ENCODE peak calls at places on chromosome 13, in ten cellular contexts. L is fibroblast of lung, Z is suprapubic skin, E is foreskin keratinocyte, A is pancreas, T is heart right ventricle, I is hepatocyte, J is cardiac muscle cell, S is substantia nigra, Y is Peyer's patch. X is an unnamed sample.

GRCh38 chr13:47672245-47672975 is 328.7 kb downstream of the SUCLA2 start:
- DNase-seq in L (peak), Z (no peak), E (no peak), A (no peak), T (no peak), I (no peak), J (no peak), S (no peak), Y (no peak), X (no peak)

GRCh38 chr13:63901630-63902029 is 2486.0 kb upstream of the PCDH20 start:
- DNase-seq in L (no peak), Z (no peak), E (no peak), A (no peak), T (no peak), I (no peak), J (no peak), S (no peak), Y (no peak), X (no peak)

GRCh38 chr13:25733696-25734435 is 317.9 kb downstream of the SHISA2 start:
- DNase-seq in L (no peak), Z (no peak), E (no peak), A (no peak), T (no peak), I (no peak), J (no peak), S (no peak), Y (no peak), X (no peak)

GRCh38 chr13:89457977-89458376 is 1786.8 kb downstream of the SLITRK5 start:
- DNase-seq in L (peak), Z (no peak), E (peak), A (no peak), T (no peak), I (peak), J (peak), S (no peak), Y (no peak), X (no peak)

GRCh38 chr13:46182491-46182877 is 507 bp upstream of the LCP1 start:
- DNase-seq in L (no peak), Z (no peak), E (no peak), A (no peak), T (no peak), I (no peak), J (no peak), S (no peak), Y (no peak), X (no peak)

GRCh38 chr13:23637813-23638212 is 67.6 kb downstream of the TNFRSF19 start:
- DNase-seq in L (no peak), Z (no peak), E (no peak), A (no peak), T (peak), I (no peak), J (no peak), S (no peak), Y (no peak), X (no peak)

GRCh38 chr13:35771898-35772297 is 295.4 kb upstream of the MAB21L1 start:
- DNase-seq in L (peak), Z (no peak), E (peak), A (no peak), T (no peak), I (no peak), J (no peak), S (no peak), Y (no peak), X (no peak)

GRCh38 chr13:32728327-32728726 is 142.1 kb downstream of the PDS5B start:
- DNase-seq in L (no peak), Z (no peak), E (no peak), A (no peak), T (no peak), I (no peak), J (no peak), S (no peak), Y (no peak), X (no peak)

GRCh38 chr13:40490086-40490723 is 176.2 kb downstream of the FOXO1 start:
- DNase-seq in L (no peak), Z (no peak), E (no peak), A (no peak), T (no peak), I (no peak), J (no peak), S (no peak), Y (peak), X (peak)

GRCh38 chr13:32917504-32917903 is 98.7 kb upstream of the KL start:
- DNase-seq in L (no peak), Z (no peak), E (no peak), A (no peak), T (no peak), I (no peak), J (no peak), S (no peak), Y (no peak), X (no peak)

GRCh38 chr13:21676611-21677021 is 5.7 kb downstream of the FGF9 start:
- DNase-seq in L (no peak), Z (no peak), E (no peak), A (peak), T (no peak), I (peak), J (peak), S (no peak), Y (peak), X (peak)

GRCh38 chr13:79648191-79648590 is 167.2 kb downstream of the NDFIP2 start:
- DNase-seq in L (no peak), Z (no peak), E (no peak), A (no peak), T (no peak), I (no peak), J (no peak), S (no peak), Y (no peak), X (no peak)

GRCh38 chr13:51618626-51619025 is 34.4 kb downstream of the WDFY2 start:
- DNase-seq in L (no peak), Z (no peak), E (peak), A (no peak), T (no peak), I (no peak), J (no peak), S (peak), Y (no peak), X (no peak)

GRCh38 chr13:27797228-27797624 is 4.9 kb downstream of the GSX1 start:
- DNase-seq in L (peak), Z (peak), E (peak), A (no peak), T (no peak), I (peak), J (peak), S (no peak), Y (no peak), X (no peak)

GRCh38 chr13:47539317-47539716 is 461.8 kb downstream of the SUCLA2 start:
- DNase-seq in L (peak), Z (no peak), E (no peak), A (no peak), T (no peak), I (no peak), J (no peak), S (no peak), Y (no peak), X (no peak)

GRCh38 chr13:24834902-24835510 is 71.0 kb downstream of the RNF17 start:
- DNase-seq in L (no peak), Z (no peak), E (no peak), A (no peak), T (no peak), I (peak), J (no peak), S (no peak), Y (no peak), X (no peak)

GRCh38 chr13:97125810-97126738 is 96.1 kb upstream of the MBNL2 start:
- DNase-seq in L (no peak), Z (peak), E (peak), A (no peak), T (no peak), I (peak), J (no peak), S (no peak), Y (no peak), X (peak)

GRCh38 chr13:93361703-93362102 is 135.1 kb downstream of the GPC6 start:
- DNase-seq in L (peak), Z (no peak), E (no peak), A (no peak), T (no peak), I (peak), J (no peak), S (no peak), Y (no peak), X (no peak)

GRCh38 chr13:22012676-22013075 is 341.8 kb downstream of the FGF9 start:
- DNase-seq in L (no peak), Z (no peak), E (no peak), A (no peak), T (no peak), I (no peak), J (no peak), S (no peak), Y (no peak), X (no peak)

GRCh38 chr13:35086667-35087066 is 144.6 kb downstream of the NBEA start:
- DNase-seq in L (no peak), Z (no peak), E (peak), A (no peak), T (no peak), I (no peak), J (no peak), S (no peak), Y (no peak), X (no peak)

GRCh38 chr13:26984337-26984736 is 187.3 kb downstream of the USP12 start:
- DNase-seq in L (no peak), Z (no peak), E (no peak), A (no peak), T (no peak), I (no peak), J (no peak), S (no peak), Y (no peak), X (no peak)

GRCh38 chr13:40572961-40573360 is 93.5 kb downstream of the FOXO1 start:
- DNase-seq in L (no peak), Z (no peak), E (no peak), A (no peak), T (no peak), I (no peak), J (no peak), S (no peak), Y (no peak), X (no peak)

GRCh38 chr13:74064805-74065204 is 69.4 kb downstream of the KLF12 start:
- DNase-seq in L (no peak), Z (no peak), E (peak), A (no peak), T (no peak), I (no peak), J (no peak), S (no peak), Y (no peak), X (no peak)

GRCh38 chr13:106348032-106348431 is 187.4 kb downstream of the EFNB2 start:
- DNase-seq in L (peak), Z (no peak), E (peak), A (no peak), T (no peak), I (peak), J (peak), S (no peak), Y (no peak), X (no peak)

GRCh38 chr13:62387642-62388041 is 972.0 kb upstream of the PCDH20 start:
- DNase-seq in L (peak), Z (no peak), E (peak), A (no peak), T (no peak), I (peak), J (no peak), S (no peak), Y (no peak), X (no peak)

GRCh38 chr13:60351326-60351725 is 45.7 kb upstream of the TDRD3 start:
- DNase-seq in L (peak), Z (no peak), E (no peak), A (no peak), T (no peak), I (peak), J (no peak), S (no peak), Y (no peak), X (no peak)

GRCh38 chr13:75326173-75327131 is 155.5 kb downstream of the TBC1D4 start:
- DNase-seq in L (peak), Z (no peak), E (peak), A (no peak), T (no peak), I (peak), J (no peak), S (no peak), Y (no peak), X (peak)

GRCh38 chr13:27172495-27172842 is 858 bp upstream of the USP12 start:
- DNase-seq in L (no peak), Z (no peak), E (no peak), A (no peak), T (no peak), I (no peak), J (no peak), S (no peak), Y (no peak), X (no peak)

GRCh38 chr13:71880753-71881541 is 13.9 kb upstream of the DACH1 start:
- DNase-seq in L (peak), Z (no peak), E (peak), A (no peak), T (no peak), I (no peak), J (no peak), S (no peak), Y (no peak), X (no peak)

GRCh38 chr13:42832341-42833153 is 51.2 kb downstream of the FAM216B start:
- DNase-seq in L (peak), Z (no peak), E (no peak), A (no peak), T (no peak), I (peak), J (no peak), S (no peak), Y (peak), X (peak)

GRCh38 chr13:96898855-96899254 is 95.4 kb downstream of the OXGR1 start:
- DNase-seq in L (no peak), Z (no peak), E (no peak), A (no peak), T (no peak), I (no peak), J (no peak), S (no peak), Y (no peak), X (no peak)

GRCh38 chr13:44854264-44855060 is 134.8 kb downstream of the NUFIP1 start:
- DNase-seq in L (no peak), Z (no peak), E (no peak), A (peak), T (peak), I (peak), J (peak), S (no peak), Y (peak), X (no peak)

GRCh38 chr13:93561553-93561952 is 334.9 kb downstream of the GPC6 start:
- DNase-seq in L (no peak), Z (no peak), E (no peak), A (no peak), T (no peak), I (no peak), J (no peak), S (no peak), Y (no peak), X (no peak)

GRCh38 chr13:62627226-62627625 is 1211.6 kb upstream of the PCDH20 start:
- DNase-seq in L (no peak), Z (no peak), E (no peak), A (no peak), T (no peak), I (no peak), J (no peak), S (no peak), Y (no peak), X (no peak)

GRCh38 chr13:27920677-27921420 is 1.0 kb downstream of the PDX1 start:
- DNase-seq in L (peak), Z (no peak), E (no peak), A (peak), T (no peak), I (no peak), J (peak), S (no peak), Y (no peak), X (no peak)

GRCh38 chr13:31008400-31009115 is 76.1 kb downstream of the TEX26 start:
- DNase-seq in L (no peak), Z (no peak), E (peak), A (no peak), T (no peak), I (no peak), J (no peak), S (no peak), Y (no peak), X (no peak)

GRCh38 chr13:23707674-23708073 is 137.5 kb downstream of the TNFRSF19 start:
- DNase-seq in L (peak), Z (no peak), E (peak), A (no peak), T (no peak), I (no peak), J (no peak), S (no peak), Y (no peak), X (no peak)

GRCh38 chr13:110309661-110310524 is 2.8 kb downstream of the COL4A2 start:
- DNase-seq in L (no peak), Z (no peak), E (no peak), A (no peak), T (no peak), I (no peak), J (no peak), S (no peak), Y (peak), X (no peak)
- H3K27ac ChIP-seq in L (peak), Z (no peak), E (no peak), A (no peak), T (peak), I (peak), J (no peak), S (no peak), Y (peak), X (no peak)

GRCh38 chr13:99392126-99392805 is 85.1 kb upstream of the GPR183 start:
- DNase-seq in L (no peak), Z (no peak), E (no peak), A (no peak), T (no peak), I (no peak), J (no peak), S (no peak), Y (no peak), X (no peak)

GRCh38 chr13:99395436-99395835 is 88.2 kb upstream of the GPR183 start:
- DNase-seq in L (no peak), Z (no peak), E (no peak), A (no peak), T (no peak), I (no peak), J (no peak), S (no peak), Y (peak), X (no peak)

GRCh38 chr13:99390601-99391000 is 83.4 kb upstream of the GPR183 start:
- DNase-seq in L (no peak), Z (no peak), E (no peak), A (no peak), T (no peak), I (no peak), J (no peak), S (no peak), Y (no peak), X (no peak)

GRCh38 chr13:99393791-99394735 is 86.9 kb upstream of the GPR183 start:
- DNase-seq in L (no peak), Z (no peak), E (no peak), A (no peak), T (no peak), I (no peak), J (no peak), S (no peak), Y (peak), X (no peak)

GRCh38 chr13:99392806-99393135 is 85.6 kb upstream of the GPR183 start:
- DNase-seq in L (no peak), Z (no peak), E (no peak), A (no peak), T (no peak), I (no peak), J (no peak), S (no peak), Y (no peak), X (no peak)
- H3K27ac ChIP-seq in L (no peak), Z (no peak), E (no peak), A (no peak), T (no peak), I (no peak), J (no peak), S (no peak), Y (no peak), X (no peak)

DNA sequence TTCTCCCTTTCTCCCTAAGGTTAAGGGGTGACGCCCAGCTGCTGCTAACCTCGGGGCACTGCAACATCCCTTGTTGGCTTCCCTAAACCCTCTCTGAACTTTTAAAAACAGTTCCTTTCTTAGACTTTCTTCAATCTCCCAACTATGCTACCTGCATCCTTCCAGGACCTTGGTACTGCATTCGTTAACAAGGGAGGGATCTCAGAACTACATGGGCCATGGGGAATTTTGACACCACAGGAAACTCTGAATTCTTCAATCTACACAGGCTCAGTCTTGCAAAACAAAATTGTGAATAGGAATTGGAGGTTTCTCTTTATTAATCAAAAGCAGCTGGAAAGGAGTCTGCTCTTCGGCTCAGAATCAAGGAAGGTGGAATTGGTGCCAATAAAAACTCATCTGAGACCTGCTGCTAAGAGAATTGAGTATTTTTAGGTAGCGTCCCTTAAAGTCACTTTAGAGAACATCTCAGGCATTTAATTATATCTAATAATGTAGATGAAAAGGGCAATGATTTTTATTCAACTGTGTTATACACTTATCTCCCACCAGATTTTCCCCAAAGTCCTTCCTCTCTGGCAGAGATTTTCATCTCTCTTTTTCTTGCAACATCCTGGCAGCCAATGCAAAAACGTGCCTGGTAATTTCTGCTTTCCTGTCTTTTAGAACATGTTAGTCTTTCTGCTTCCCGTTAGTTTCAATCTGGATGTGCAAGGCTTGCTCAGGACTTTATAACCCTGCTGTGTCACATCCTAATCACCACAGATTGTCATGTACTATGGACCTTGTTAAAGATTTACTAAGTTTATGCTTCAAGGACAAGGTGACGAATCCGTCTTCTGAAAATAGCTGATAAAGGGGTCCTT is 69.1 kb upstream of the SLC15A1 start:
- DNase-seq in L (peak), Z (no peak), E (no peak), A (no peak), T (no peak), I (peak), J (peak), S (no peak), Y (no peak), X (no peak)
- H3K27ac ChIP-seq in L (no peak), Z (peak), E (no peak), A (peak), T (peak), I (peak), J (peak), S (no peak), Y (peak), X (no peak)

GRCh38 chr13:50089633-50090032 is 74.4 kb downstream of the KCNRG start:
- DNase-seq in L (no peak), Z (no peak), E (no peak), A (no peak), T (no peak), I (no peak), J (no peak), S (no peak), Y (no peak), X (no peak)
- H3K27ac ChIP-seq in L (no peak), Z (no peak), E (no peak), A (no peak), T (no peak), I (no peak), J (no peak), S (no peak), Y (no peak), X (no peak)

GRCh38 chr13:108267338-108267737 is 2.2 kb upstream of the TNFSF13B start:
- DNase-seq in L (no peak), Z (no peak), E (no peak), A (no peak), T (no peak), I (no peak), J (no peak), S (no peak), Y (no peak), X (no peak)
- H3K27ac ChIP-seq in L (no peak), Z (no peak), E (no peak), A (no peak), T (no peak), I (no peak), J (no peak), S (no peak), Y (no peak), X (no peak)

X was measured in CD4-positive, CD25-positive, alpha-beta regulatory T cell.